ENCODE peak calls at places on chromosomes 2 and 18, in eight cellular contexts. G, H, T, M, A, B, R and O are unnamed samples.

GRCh38 chr18:26549103-26549485 is 741 bp upstream of the KCTD1 start:
- DNase-seq in G (peak; percentile 21), H (peak; percentile 59), T (no peak), M (peak; percentile 34), A (peak; percentile 22), B (peak; percentile 70), R (peak; percentile 43), O (peak; percentile 21)

GRCh38 chr18:13615432-13615861 is 110.9 kb downstream of the FAM210A start:
- DNase-seq in G (no peak), H (no peak), T (peak; percentile 75), M (no peak), A (no peak), B (no peak), R (no peak), O (peak; percentile 9)

GRCh38 chr2:49240608-49241007 is 86.3 kb upstream of the FSHR start:
- DNase-seq in G (no peak), H (peak; percentile 15), T (no peak), M (peak; percentile 5), A (no peak), B (no peak), R (peak; percentile 69), O (no peak)

GRCh38 chr18:2855560-2856350 is 8.9 kb downstream of the EMILIN2 start:
- DNase-seq in G (no peak), H (no peak), T (no peak), M (no peak), A (no peak), B (no peak), R (no peak), O (no peak)

GRCh38 chr2:12061317-12061716 is 314.9 kb downstream of the LPIN1 start:
- DNase-seq in G (no peak), H (no peak), T (no peak), M (no peak), A (no peak), B (no peak), R (no peak), O (no peak)

GRCh38 chr2:205679410-205680009 is 2.8 kb upstream of the NRP2 start:
- DNase-seq in G (no peak), H (no peak), T (no peak), M (no peak), A (no peak), B (no peak), R (no peak), O (no peak)

GRCh38 chr18:46262856-46263255 is 158.7 kb downstream of the HAUS1 start:
- DNase-seq in G (no peak), H (no peak), T (no peak), M (no peak), A (no peak), B (no peak), R (no peak), O (no peak)

GRCh38 chr2:170966648-170967396 is 37.8 kb downstream of the GORASP2 start:
- DNase-seq in G (peak; percentile 20), H (no peak), T (peak; percentile 6), M (no peak), A (no peak), B (no peak), R (peak; percentile 69), O (no peak)

GRCh38 chr2:237322564-237322963 is 91.4 kb downstream of the COL6A3 start:
- DNase-seq in G (no peak), H (no peak), T (no peak), M (no peak), A (no peak), B (no peak), R (peak; percentile 34), O (no peak)

GRCh38 chr2:221571391-221572179 is 519 bp downstream of the EPHA4 start:
- DNase-seq in G (peak; percentile 28), H (peak; percentile 15), T (no peak), M (peak; percentile 44), A (peak; percentile 41), B (peak; percentile 75), R (peak; percentile 49), O (no peak)

GRCh38 chr18:6959110-6959509 is 158.5 kb downstream of the LAMA1 start:
- DNase-seq in G (no peak), H (peak; percentile 7), T (no peak), M (no peak), A (no peak), B (no peak), R (no peak), O (no peak)

GRCh38 chr18:26545335-26545734 is 3.0 kb downstream of the KCTD1 start:
- DNase-seq in G (no peak), H (no peak), T (no peak), M (no peak), A (no peak), B (no peak), R (no peak), O (no peak)

GRCh38 chr18:23573948-23574431 is 12.3 kb downstream of the NPC1 start:
- DNase-seq in G (no peak), H (peak; percentile 86), T (no peak), M (peak; percentile 66), A (no peak), B (peak; percentile 71), R (peak; percentile 55), O (no peak)

GRCh38 chr18:77973745-77974144 is 724.1 kb downstream of the GALR1 start:
- DNase-seq in G (no peak), H (no peak), T (no peak), M (no peak), A (no peak), B (no peak), R (no peak), O (no peak)

GRCh38 chr2:96599941-96600340 is 38.2 kb downstream of the KANSL3 start:
- DNase-seq in G (no peak), H (no peak), T (no peak), M (no peak), A (no peak), B (no peak), R (no peak), O (no peak)

GRCh38 chr2:175855794-175856453 is 146.1 kb downstream of the LNPK start:
- DNase-seq in G (no peak), H (peak; percentile 15), T (no peak), M (peak; percentile 50), A (no peak), B (no peak), R (peak; percentile 62), O (peak; percentile 60)

GRCh38 chr2:234425923-234426603 is 70.8 kb downstream of the ARL4C start:
- DNase-seq in G (no peak), H (no peak), T (peak; percentile 92), M (no peak), A (no peak), B (no peak), R (no peak), O (no peak)

GRCh38 chr2:144474017-144474416 is 45.9 kb downstream of the ZEB2 start:
- DNase-seq in G (no peak), H (no peak), T (no peak), M (no peak), A (no peak), B (no peak), R (no peak), O (no peak)

GRCh38 chr2:122755281-122755780 is 999.9 kb downstream of the TSN start:
- DNase-seq in G (no peak), H (peak; percentile 10), T (no peak), M (no peak), A (no peak), B (no peak), R (no peak), O (no peak)

GRCh38 chr2:239706407-239706806 is 305.6 kb upstream of the HDAC4 start:
- DNase-seq in G (no peak), H (no peak), T (no peak), M (no peak), A (no peak), B (no peak), R (no peak), O (no peak)

GRCh38 chr2:104866122-104866864 is 12.4 kb downstream of the POU3F3 start:
- DNase-seq in G (no peak), H (no peak), T (no peak), M (no peak), A (no peak), B (no peak), R (no peak), O (peak; percentile 4)

GRCh38 chr2:12816379-12817306 is 99.9 kb downstream of the TRIB2 start:
- DNase-seq in G (no peak), H (peak; percentile 84), T (no peak), M (peak; percentile 34), A (no peak), B (no peak), R (no peak), O (no peak)

GRCh38 chr2:88108796-88109195 is 19.1 kb downstream of the FABP1 start:
- DNase-seq in G (no peak), H (no peak), T (no peak), M (no peak), A (no peak), B (no peak), R (no peak), O (no peak)